ENCODE peak calls at places on chromosome 11, in five cellular contexts. P is H1, Z is AG04450, R is foreskin fibroblast, W is PC-3. Y is an unnamed sample.

GRCh38 chr11:72394456-72394855 is 39.9 kb downstream of the CLPB start:
- DNase-seq in Z (no peak), W (no peak), P (no peak), R (no peak), Y (no peak)

GRCh38 chr11:122769126-122769780 is 69.0 kb upstream of the CRTAM start:
- DNase-seq in W (no peak), R (no peak), P (no peak), Z (no peak), Y (no peak)

GRCh38 chr11:94132152-94132558 is 3.5 kb downstream of the PANX1 start:
- DNase-seq in R (peak), W (peak), P (no peak), Z (peak), Y (peak)

GRCh38 chr11:15095736-15096228 is 18.9 kb upstream of the INSC start:
- DNase-seq in R (no peak), W (no peak), Z (no peak), P (no peak), Y (no peak)

GRCh38 chr11:68051191-68052136 is 12.6 kb downstream of the TCIRG1 start:
- DNase-seq in Z (no peak), W (no peak), P (no peak), R (no peak), Y (no peak)

GRCh38 chr11:57205046-57205671 is 23.4 kb downstream of the LRRC55 start:
- DNase-seq in W (peak), Z (no peak), P (no peak), R (peak), Y (no peak)

GRCh38 chr11:134045799-134046635 is 22.9 kb upstream of the JAM3 start:
- DNase-seq in R (no peak), Z (no peak), W (no peak), P (no peak), Y (peak)

GRCh38 chr11:61173456-61173855 is 12.2 kb upstream of the VPS37C start:
- DNase-seq in W (peak), Z (no peak), P (no peak), R (peak), Y (peak)

GRCh38 chr11:133718238-133718637 is 127.1 kb downstream of the SPATA19 start:
- DNase-seq in P (no peak), W (no peak), R (no peak), Z (no peak), Y (peak)

GRCh38 chr11:61682093-61682732 is 2.0 kb downstream of the DAGLA start:
- DNase-seq in P (no peak), W (peak), Z (no peak), R (peak), Y (peak)

GRCh38 chr11:33453225-33453624 is 196.0 kb downstream of the HIPK3 start:
- DNase-seq in W (no peak), P (no peak), R (no peak), Z (no peak), Y (no peak)

GRCh38 chr11:8283510-8284272 is 20.0 kb upstream of the LMO1 start:
- DNase-seq in Z (no peak), P (no peak), R (no peak), W (no peak), Y (no peak)

GRCh38 chr11:1041936-1042608 is 5.6 kb upstream of the MUC6 start:
- DNase-seq in W (no peak), P (no peak), Z (no peak), R (no peak), Y (peak)

GRCh38 chr11:110297726-110298297 is 1.4 kb upstream of the RDX start:
- DNase-seq in Z (no peak), R (no peak), W (peak), P (no peak), Y (no peak)

GRCh38 chr11:86519064-86519911 is 144.6 kb downstream of the CCDC81 start:
- DNase-seq in R (peak), P (no peak), W (no peak), Z (peak), Y (peak)

GRCh38 chr11:116986521-116987105 is 111.6 kb downstream of the SIK3 start:
- DNase-seq in R (peak), W (peak), Z (no peak), P (no peak), Y (peak)

GRCh38 chr11:86800076-86800955 is at the start of gene PRSS23:
- DNase-seq in Z (no peak), R (peak), W (peak), P (no peak), Y (peak)

GRCh38 chr11:131328843-131329242 is 41.6 kb upstream of the NTM start:
- DNase-seq in P (no peak), R (no peak), Z (no peak), W (no peak), Y (no peak)

GRCh38 chr11:62925308-62925707 is 4.1 kb upstream of the CHRM1 start:
- DNase-seq in P (no peak), W (no peak), Z (no peak), R (no peak), Y (peak)

GRCh38 chr11:46520971-46521745 is 72.7 kb downstream of the AMBRA1 start:
- DNase-seq in P (no peak), Z (no peak), W (peak), R (peak), Y (peak)

GRCh38 chr11:44823920-44824704 is 97.3 kb downstream of the TSPAN18 start:
- DNase-seq in Z (no peak), P (peak), R (no peak), W (no peak), Y (no peak)

GRCh38 chr11:47904048-47904447 is 55.9 kb upstream of the NUP160 start:
- DNase-seq in W (no peak), P (no peak), R (peak), Z (no peak), Y (no peak)

GRCh38 chr11:97454988-97455387 is 1065.2 kb downstream of the JRKL start:
- DNase-seq in W (peak), Z (no peak), R (no peak), P (no peak), Y (no peak)

GRCh38 chr11:1146311-1146864 is 11.4 kb upstream of the MUC5AC start:
- DNase-seq in W (no peak), R (no peak), Z (no peak), P (no peak), Y (no peak)

GRCh38 chr11:64609436-64610047 is 18.5 kb downstream of the SLC22A12 start:
- DNase-seq in Z (no peak), R (no peak), W (no peak), P (no peak), Y (no peak)

GRCh38 chr11:56497010-56497409 is 5.8 kb upstream of the OR5M8 start:
- DNase-seq in R (no peak), W (no peak), Z (no peak), P (no peak), Y (no peak)

GRCh38 chr11:43736502-43737193 is 56.1 kb downstream of the HSD17B12 start:
- DNase-seq in R (no peak), P (no peak), W (peak), Z (peak), Y (peak)

GRCh38 chr11:94275961-94276360 is 28.4 kb upstream of the IZUMO1R start:
- DNase-seq in R (no peak), Z (no peak), P (no peak), W (no peak), Y (no peak)

Y was measured in Daoy.